ENCODE peak calls at places on chromosomes 12 and 14, in eight cellular contexts. One of them, this sample, is unnamed.
A peak's percentile ranks its signal among the peaks of the same experiment; 100 is the strongest.

GRCh38 chr12:79546461-79547043 is 144.2 kb downstream of the PAWR start:
- DNase-seq in MM.1S: no peak
- DNase-seq in HCT116: no peak
- DNase-seq in hepatocyte: no peak
- DNase-seq in neural progenitor cell: no peak
- DNase-seq in GM23338: peak; percentile 39
- DNase-seq in SK-N-SH: no peak
- DNase-seq in GM23248: peak; percentile 25
- DNase-seq in this sample: peak; percentile 84

GRCh38 chr12:29796823-29797263 is 13.1 kb upstream of the TMTC1 start:
- DNase-seq in MM.1S: no peak
- DNase-seq in SK-N-SH: no peak
- DNase-seq in neural progenitor cell: peak; percentile 55
- DNase-seq in GM23248: peak; percentile 93
- DNase-seq in HCT116: peak; percentile 29
- DNase-seq in GM23338: no peak
- DNase-seq in hepatocyte: peak; percentile 60
- DNase-seq in this sample: peak; percentile 98

GRCh38 chr14:92507174-92507768 is 6.3 kb upstream of the RIN3 start:
- DNase-seq in GM23248: no peak
- DNase-seq in neural progenitor cell: no peak
- DNase-seq in HCT116: peak; percentile 33
- DNase-seq in SK-N-SH: no peak
- DNase-seq in GM23338: no peak
- DNase-seq in MM.1S: peak; percentile 9
- DNase-seq in hepatocyte: no peak
- DNase-seq in this sample: peak; percentile 77

GRCh38 chr12:16243487-16244412 is 33.7 kb downstream of the SLC15A5 start:
- DNase-seq in neural progenitor cell: no peak
- DNase-seq in SK-N-SH: no peak
- DNase-seq in MM.1S: no peak
- DNase-seq in hepatocyte: no peak
- DNase-seq in GM23248: no peak
- DNase-seq in GM23338: no peak
- DNase-seq in HCT116: no peak
- DNase-seq in this sample: no peak

GRCh38 chr12:14954269-14954668 is 7.1 kb downstream of the ARHGDIB start:
- DNase-seq in SK-N-SH: no peak
- DNase-seq in MM.1S: peak; percentile 82
- DNase-seq in GM23338: no peak
- DNase-seq in GM23248: no peak
- DNase-seq in HCT116: no peak
- DNase-seq in hepatocyte: no peak
- DNase-seq in neural progenitor cell: no peak
- DNase-seq in this sample: no peak

GRCh38 chr14:20469890-20470858 is 968 bp downstream of the PNP start:
- DNase-seq in SK-N-SH: peak; percentile 24
- DNase-seq in HCT116: peak; percentile 45
- DNase-seq in GM23338: peak; percentile 48
- DNase-seq in hepatocyte: peak; percentile 46
- DNase-seq in MM.1S: peak; percentile 24
- DNase-seq in GM23248: peak; percentile 91
- DNase-seq in neural progenitor cell: peak; percentile 38
- DNase-seq in this sample: peak; percentile 90

GRCh38 chr12:52391618-52392002 is 6.2 kb upstream of the KRT84 start:
- DNase-seq in neural progenitor cell: no peak
- DNase-seq in GM23248: peak; percentile 38
- DNase-seq in MM.1S: no peak
- DNase-seq in hepatocyte: peak; percentile 49
- DNase-seq in GM23338: no peak
- DNase-seq in HCT116: no peak
- DNase-seq in SK-N-SH: peak; percentile 73
- DNase-seq in this sample: no peak

GRCh38 chr14:61426048-61426447 is 104.7 kb downstream of the PRKCH start:
- DNase-seq in hepatocyte: no peak
- DNase-seq in MM.1S: no peak
- DNase-seq in HCT116: no peak
- DNase-seq in neural progenitor cell: no peak
- DNase-seq in GM23338: no peak
- DNase-seq in SK-N-SH: no peak
- DNase-seq in GM23248: no peak
- DNase-seq in this sample: no peak

GRCh38 chr14:72451081-72451972 is 442.6 kb downstream of the DPF3 start:
- DNase-seq in SK-N-SH: no peak
- DNase-seq in GM23338: no peak
- DNase-seq in neural progenitor cell: peak; percentile 33
- DNase-seq in MM.1S: peak; percentile 77
- DNase-seq in GM23248: no peak
- DNase-seq in hepatocyte: no peak
- DNase-seq in HCT116: no peak
- DNase-seq in this sample: no peak

GRCh38 chr12:118107026-118107425 is 3.2 kb upstream of the VSIG10 start:
- DNase-seq in MM.1S: no peak
- DNase-seq in SK-N-SH: no peak
- DNase-seq in hepatocyte: no peak
- DNase-seq in GM23338: no peak
- DNase-seq in GM23248: no peak
- DNase-seq in neural progenitor cell: no peak
- DNase-seq in HCT116: no peak
- DNase-seq in this sample: no peak

GRCh38 chr12:120905856-120906384 is 1.8 kb upstream of the SPPL3 start:
- DNase-seq in GM23338: no peak
- DNase-seq in neural progenitor cell: no peak
- DNase-seq in SK-N-SH: peak; percentile 43
- DNase-seq in GM23248: no peak
- DNase-seq in MM.1S: no peak
- DNase-seq in hepatocyte: no peak
- DNase-seq in HCT116: no peak
- DNase-seq in this sample: no peak

GRCh38 chr12:90280564-90281058 is 572.0 kb upstream of the ATP2B1 start:
- DNase-seq in SK-N-SH: no peak
- DNase-seq in HCT116: no peak
- DNase-seq in GM23248: peak; percentile 15
- DNase-seq in MM.1S: no peak
- DNase-seq in neural progenitor cell: no peak
- DNase-seq in GM23338: no peak
- DNase-seq in hepatocyte: no peak
- DNase-seq in this sample: no peak

GRCh38 chr14:59254146-59254910 is 65.9 kb downstream of the DAAM1 start:
- DNase-seq in neural progenitor cell: no peak
- DNase-seq in GM23338: no peak
- DNase-seq in SK-N-SH: peak; percentile 16
- DNase-seq in GM23248: peak; percentile 95
- DNase-seq in MM.1S: no peak
- DNase-seq in HCT116: no peak
- DNase-seq in hepatocyte: peak; percentile 67
- DNase-seq in this sample: peak; percentile 73

GRCh38 chr12:16266085-16266484 is 11.4 kb downstream of the SLC15A5 start:
- DNase-seq in GM23338: no peak
- DNase-seq in MM.1S: no peak
- DNase-seq in SK-N-SH: no peak
- DNase-seq in hepatocyte: no peak
- DNase-seq in GM23248: no peak
- DNase-seq in neural progenitor cell: no peak
- DNase-seq in HCT116: no peak
- DNase-seq in this sample: no peak

GRCh38 chr12:76259660-76260389 is 88.4 kb downstream of the BBS10 start:
- DNase-seq in GM23248: peak; percentile 91
- DNase-seq in SK-N-SH: no peak
- DNase-seq in GM23338: no peak
- DNase-seq in hepatocyte: peak; percentile 16
- DNase-seq in HCT116: no peak
- DNase-seq in neural progenitor cell: no peak
- DNase-seq in MM.1S: no peak
- DNase-seq in this sample: peak; percentile 48

GRCh38 chr12:27463826-27464554 is 17.5 kb downstream of the SMCO2 start:
- DNase-seq in GM23248: peak; percentile 80
- DNase-seq in neural progenitor cell: no peak
- DNase-seq in HCT116: no peak
- DNase-seq in MM.1S: no peak
- DNase-seq in GM23338: peak; percentile 11
- DNase-seq in SK-N-SH: no peak
- DNase-seq in hepatocyte: no peak
- DNase-seq in this sample: no peak

GRCh38 chr12:1779783-1780182 is 40.6 kb upstream of the LRTM2 start:
- DNase-seq in HCT116: no peak
- DNase-seq in MM.1S: no peak
- DNase-seq in hepatocyte: no peak
- DNase-seq in SK-N-SH: no peak
- DNase-seq in GM23338: no peak
- DNase-seq in neural progenitor cell: no peak
- DNase-seq in GM23248: peak; percentile 45
- DNase-seq in this sample: no peak

GRCh38 chr14:87754512-87755223 is 238.3 kb downstream of the GALC start:
- DNase-seq in SK-N-SH: no peak
- DNase-seq in HCT116: no peak
- DNase-seq in MM.1S: no peak
- DNase-seq in GM23338: no peak
- DNase-seq in GM23248: no peak
- DNase-seq in hepatocyte: no peak
- DNase-seq in neural progenitor cell: no peak
- DNase-seq in this sample: no peak

GRCh38 chr12:104702565-104703139 is 245.9 kb downstream of the CHST11 start:
- DNase-seq in GM23248: peak; percentile 92
- DNase-seq in GM23338: no peak
- DNase-seq in SK-N-SH: no peak
- DNase-seq in neural progenitor cell: no peak
- DNase-seq in HCT116: no peak
- DNase-seq in MM.1S: no peak
- DNase-seq in hepatocyte: no peak
- DNase-seq in this sample: no peak
- TF ChIP-seq EZH2phosphoT487 in GM23248: no peak
- TF ChIP-seq EZH2phosphoT487 in GM23338: no peak
- TF ChIP-seq EZH2phosphoT487 in SK-N-SH: no peak
- TF ChIP-seq EZH2phosphoT487 in neural progenitor cell: no peak
- TF ChIP-seq EZH2phosphoT487 in HCT116: no peak
- TF ChIP-seq EZH2phosphoT487 in MM.1S: no peak
- TF ChIP-seq EZH2phosphoT487 in hepatocyte: no peak
- TF ChIP-seq EZH2phosphoT487 in this sample: no peak

DNA sequence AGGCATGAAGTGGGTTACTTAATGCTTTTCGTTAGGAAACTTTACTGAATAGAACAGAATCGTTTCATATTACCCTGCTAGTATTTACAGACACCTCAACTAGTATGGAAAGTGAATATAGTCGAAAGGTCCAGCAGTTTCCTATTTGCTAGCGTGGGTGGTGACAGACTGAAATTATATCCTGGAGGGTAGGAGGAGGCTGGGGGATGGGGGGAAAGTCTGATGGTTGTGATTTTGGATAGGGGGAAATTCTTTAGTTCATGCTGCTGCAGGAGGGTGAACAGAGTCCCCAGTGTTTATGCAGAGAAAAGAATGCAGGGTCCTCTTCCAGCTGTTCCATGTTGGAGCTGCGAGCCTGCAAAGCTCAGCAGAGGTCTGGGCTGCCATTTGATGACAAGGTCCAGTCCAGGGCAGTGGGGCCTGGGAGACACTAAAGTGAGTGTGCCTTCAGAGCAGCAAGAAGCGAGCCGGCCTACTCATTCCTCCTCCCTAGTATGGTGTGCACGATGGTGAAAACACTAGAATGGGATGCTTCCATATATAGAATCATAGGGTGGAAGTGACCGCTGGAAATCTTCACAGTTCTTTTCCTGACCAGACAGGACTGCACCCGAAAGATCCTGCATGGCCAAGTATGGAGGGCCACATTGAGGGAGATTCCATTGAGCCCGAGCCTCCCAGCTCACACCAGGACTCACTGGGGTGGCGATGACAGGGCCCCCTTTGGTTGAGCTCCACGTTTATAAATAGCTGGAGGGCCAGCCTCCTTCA is 2.1 kb downstream of the SAMD4A start:
- DNase-seq in GM23338: no peak
- DNase-seq in SK-N-SH: no peak
- DNase-seq in neural progenitor cell: peak; percentile 26
- DNase-seq in GM23248: peak; percentile 77
- DNase-seq in hepatocyte: peak; percentile 32
- DNase-seq in HCT116: no peak
- DNase-seq in MM.1S: no peak
- DNase-seq in this sample: peak; percentile 53
- H3K27me3 ChIP-seq in GM23338: peaks cover 43% of the 10 kb centered on the region
- H3K27me3 ChIP-seq in SK-N-SH: no peaks in the 10 kb centered on the region
- H3K27me3 ChIP-seq in neural progenitor cell: peaks cover 60% of the 10 kb centered on the region
- H3K27me3 ChIP-seq in GM23248: no peaks in the 10 kb centered on the region
- H3K27me3 ChIP-seq in hepatocyte: no peaks in the 10 kb centered on the region
- H3K27me3 ChIP-seq in HCT116: no peaks in the 10 kb centered on the region
- H3K27me3 ChIP-seq in MM.1S: no peaks in the 10 kb centered on the region
- H3K27me3 ChIP-seq in this sample: no peaks in the 10 kb centered on the region

DNA sequence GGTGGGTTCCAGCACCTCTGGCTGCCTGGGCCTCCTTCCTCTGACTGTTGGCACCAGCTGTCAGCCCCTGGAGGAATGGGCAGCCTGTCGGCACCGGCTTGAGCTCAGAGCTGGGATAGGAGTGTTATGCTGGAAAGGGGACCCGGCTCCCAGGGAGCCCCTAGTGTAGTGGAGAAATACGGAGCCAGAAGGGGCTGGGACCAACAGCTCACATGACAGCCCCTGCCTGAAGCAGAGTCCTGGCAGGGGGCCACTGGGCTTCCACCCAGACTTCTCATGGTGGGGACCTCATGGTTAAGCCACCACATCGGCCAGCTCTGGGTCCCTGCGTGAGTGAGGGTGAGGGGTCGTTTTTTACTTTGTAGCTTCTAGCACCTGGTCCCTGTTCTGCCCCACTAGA is 174.5 kb downstream of the TSPAN9 start:
- DNase-seq in GM23248: no peak
- DNase-seq in neural progenitor cell: no peak
- DNase-seq in MM.1S: no peak
- DNase-seq in hepatocyte: no peak
- DNase-seq in GM23338: no peak
- DNase-seq in HCT116: no peak
- DNase-seq in SK-N-SH: no peak
- DNase-seq in this sample: no peak
- TF ChIP-seq EZH2phosphoT487 in GM23248: no peak
- TF ChIP-seq EZH2phosphoT487 in neural progenitor cell: no peak
- TF ChIP-seq EZH2phosphoT487 in MM.1S: no peak
- TF ChIP-seq EZH2phosphoT487 in hepatocyte: no peak
- TF ChIP-seq EZH2phosphoT487 in GM23338: no peak
- TF ChIP-seq EZH2phosphoT487 in HCT116: no peak
- TF ChIP-seq EZH2phosphoT487 in SK-N-SH: no peak
- TF ChIP-seq EZH2phosphoT487 in this sample: no peak

DNA sequence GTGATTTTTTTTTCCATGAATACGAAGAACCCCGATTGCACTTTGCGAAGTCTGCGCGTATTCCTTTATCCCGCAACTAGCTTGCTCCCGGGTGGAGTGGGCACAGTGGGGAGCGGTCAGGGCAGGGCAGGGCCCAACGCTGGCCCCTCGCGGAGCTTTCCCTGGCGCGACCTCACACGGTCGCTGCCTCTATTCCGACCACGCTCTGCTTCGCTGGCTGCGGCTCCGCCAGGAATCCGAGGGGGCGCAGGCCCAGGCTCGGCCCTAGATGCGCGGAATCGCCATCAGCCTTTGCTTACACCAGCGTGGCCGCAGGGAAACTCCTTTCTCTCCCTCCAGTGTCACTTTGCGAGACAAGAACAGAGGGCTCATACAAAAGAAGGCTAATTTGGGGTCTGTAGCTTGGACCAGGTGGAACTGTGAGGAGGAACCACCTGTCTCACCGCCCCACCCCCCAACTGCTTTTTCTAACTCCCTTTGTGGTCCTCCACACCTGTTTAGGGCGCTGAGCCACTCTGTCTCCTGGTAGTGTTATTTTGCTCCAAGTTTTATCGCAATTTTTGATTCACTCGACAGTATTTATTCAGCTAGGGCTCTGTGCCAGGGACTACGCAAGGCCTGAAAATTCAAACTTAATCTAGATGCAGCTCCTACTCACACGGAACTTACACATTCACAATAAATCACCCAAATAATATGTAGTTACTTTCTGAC is 3.1 kb upstream of the NKX2-1 start:
- DNase-seq in hepatocyte: no peak
- DNase-seq in MM.1S: no peak
- DNase-seq in SK-N-SH: no peak
- DNase-seq in GM23248: no peak
- DNase-seq in GM23338: peak; percentile 40
- DNase-seq in neural progenitor cell: peak; percentile 73
- DNase-seq in HCT116: no peak
- DNase-seq in this sample: no peak
- H3K27me3 ChIP-seq in hepatocyte: peaks cover 100% of the 10 kb centered on the region
- H3K27me3 ChIP-seq in MM.1S: no peaks in the 10 kb centered on the region
- H3K27me3 ChIP-seq in SK-N-SH: peaks cover 87% of the 10 kb centered on the region
- H3K27me3 ChIP-seq in GM23248: peaks cover 93% of the 10 kb centered on the region
- H3K27me3 ChIP-seq in GM23338: peaks cover 100% of the 10 kb centered on the region
- H3K27me3 ChIP-seq in neural progenitor cell: peaks cover 100% of the 10 kb centered on the region
- H3K27me3 ChIP-seq in HCT116: no peaks in the 10 kb centered on the region
- H3K27me3 ChIP-seq in this sample: peaks cover 50% of the 10 kb centered on the region

This sample was measured in PC-3.